ENCODE peak calls at places on chromosome 7, in four cellular contexts. One of them, this sample, is unnamed.

GRCh38 chr7:103921692-103922091 is 67.8 kb downstream of the RELN start:
- DNase-seq in AG09309: no peak
- DNase-seq in heart left ventricle: no peak
- DNase-seq in AG04450: no peak
- DNase-seq in this sample: no peak

GRCh38 chr7:99244942-99245341 is 27.7 kb upstream of the MYH16 start:
- DNase-seq in AG09309: no peak
- DNase-seq in heart left ventricle: no peak
- DNase-seq in AG04450: no peak
- DNase-seq in this sample: no peak

GRCh38 chr7:116592445-116592844 is 67.6 kb downstream of the CAV1 start:
- DNase-seq in AG09309: no peak
- DNase-seq in heart left ventricle: peak
- DNase-seq in AG04450: no peak
- DNase-seq in this sample: no peak

GRCh38 chr7:38318803-38319416 is 45.5 kb upstream of the TARP start:
- DNase-seq in AG09309: peak
- DNase-seq in heart left ventricle: no peak
- DNase-seq in AG04450: peak
- DNase-seq in this sample: peak

GRCh38 chr7:100171087-100171681 is 2.8 kb upstream of the GAL3ST4 start:
- DNase-seq in AG09309: no peak
- DNase-seq in heart left ventricle: no peak
- DNase-seq in AG04450: no peak
- DNase-seq in this sample: no peak

GRCh38 chr7:12764355-12765000 is 77.0 kb downstream of the ARL4A start:
- DNase-seq in AG09309: no peak
- DNase-seq in heart left ventricle: no peak
- DNase-seq in AG04450: no peak
- DNase-seq in this sample: no peak

GRCh38 chr7:141844256-141844655 is 3.0 kb upstream of the PRSS37 start:
- DNase-seq in AG09309: no peak
- DNase-seq in heart left ventricle: no peak
- DNase-seq in AG04450: no peak
- DNase-seq in this sample: no peak

GRCh38 chr7:94297397-94297838 is 97.3 kb upstream of the COL1A2 start:
- DNase-seq in AG09309: peak
- DNase-seq in heart left ventricle: peak
- DNase-seq in AG04450: peak
- DNase-seq in this sample: no peak

GRCh38 chr7:150801242-150801945 is 825 bp downstream of the TMEM176A start:
- DNase-seq in AG09309: no peak
- DNase-seq in heart left ventricle: no peak
- DNase-seq in AG04450: no peak
- DNase-seq in this sample: no peak
- H3K4me3 ChIP-seq in AG09309: no peak
- H3K4me3 ChIP-seq in heart left ventricle: peak
- H3K4me3 ChIP-seq in AG04450: no peak
- H3K4me3 ChIP-seq in this sample: no peak

DNA sequence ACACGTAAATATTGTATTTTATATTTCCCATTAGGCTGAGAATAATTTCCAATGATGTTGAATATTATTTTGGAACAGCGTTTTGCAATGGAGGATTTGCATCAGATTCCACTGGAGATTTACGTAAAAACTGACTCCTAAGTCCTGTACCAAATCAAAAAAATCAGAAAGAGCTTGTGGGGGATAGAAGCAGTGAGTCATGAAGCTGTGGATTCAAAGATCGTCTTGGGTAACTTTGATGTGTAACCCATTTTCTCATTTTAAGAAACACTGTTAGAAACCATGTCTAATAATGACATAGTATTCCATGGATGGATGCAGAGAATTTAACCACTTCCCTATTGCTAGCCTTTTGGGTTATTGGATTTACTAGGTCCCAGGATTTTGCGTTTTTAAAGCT is 158.6 kb downstream of the INHBA start:
- DNase-seq in AG09309: peak
- DNase-seq in heart left ventricle: no peak
- DNase-seq in AG04450: no peak
- DNase-seq in this sample: no peak
- H3K4me3 ChIP-seq in AG09309: no peak
- H3K4me3 ChIP-seq in heart left ventricle: no peak
- H3K4me3 ChIP-seq in AG04450: no peak
- H3K4me3 ChIP-seq in this sample: no peak

GRCh38 chr7:67902143-67902542 is 905.5 kb downstream of the TYW1 start:
- DNase-seq in AG09309: no peak
- DNase-seq in heart left ventricle: no peak
- DNase-seq in AG04450: no peak
- DNase-seq in this sample: no peak
- H3K4me3 ChIP-seq in AG09309: no peak
- H3K4me3 ChIP-seq in heart left ventricle: no peak
- H3K4me3 ChIP-seq in AG04450: no peak
- H3K4me3 ChIP-seq in this sample: no peak

GRCh38 chr7:151126500-151127137 is 40.3 kb downstream of the AGAP3 start:
- DNase-seq in AG09309: no peak
- DNase-seq in heart left ventricle: no peak
- DNase-seq in AG04450: no peak
- DNase-seq in this sample: no peak

GRCh38 chr7:151124205-151124880 is 38.1 kb downstream of the AGAP3 start:
- DNase-seq in AG09309: no peak
- DNase-seq in heart left ventricle: no peak
- DNase-seq in AG04450: no peak
- DNase-seq in this sample: no peak

GRCh38 chr7:151124899-151125399 is 38.7 kb downstream of the AGAP3 start:
- DNase-seq in AG09309: no peak
- DNase-seq in heart left ventricle: no peak
- DNase-seq in AG04450: no peak
- DNase-seq in this sample: no peak

GRCh38 chr7:151125459-151125834 is 39.2 kb downstream of the AGAP3 start:
- DNase-seq in AG09309: no peak
- DNase-seq in heart left ventricle: peak
- DNase-seq in AG04450: no peak
- DNase-seq in this sample: no peak

GRCh38 chr7:151125835-151126481 is 39.7 kb downstream of the AGAP3 start:
- DNase-seq in AG09309: no peak
- DNase-seq in heart left ventricle: no peak
- DNase-seq in AG04450: no peak
- DNase-seq in this sample: no peak
- H3K4me3 ChIP-seq in AG09309: peak
- H3K4me3 ChIP-seq in heart left ventricle: peak
- H3K4me3 ChIP-seq in AG04450: peak
- H3K4me3 ChIP-seq in this sample: peak

GRCh38 chr7:70700055-70700934 is 431.6 kb upstream of the GALNT17 start:
- DNase-seq in AG09309: no peak
- DNase-seq in heart left ventricle: no peak
- DNase-seq in AG04450: no peak
- DNase-seq in this sample: peak
- H3K4me3 ChIP-seq in AG09309: no peak
- H3K4me3 ChIP-seq in heart left ventricle: no peak
- H3K4me3 ChIP-seq in AG04450: no peak
- H3K4me3 ChIP-seq in this sample: no peak

DNA sequence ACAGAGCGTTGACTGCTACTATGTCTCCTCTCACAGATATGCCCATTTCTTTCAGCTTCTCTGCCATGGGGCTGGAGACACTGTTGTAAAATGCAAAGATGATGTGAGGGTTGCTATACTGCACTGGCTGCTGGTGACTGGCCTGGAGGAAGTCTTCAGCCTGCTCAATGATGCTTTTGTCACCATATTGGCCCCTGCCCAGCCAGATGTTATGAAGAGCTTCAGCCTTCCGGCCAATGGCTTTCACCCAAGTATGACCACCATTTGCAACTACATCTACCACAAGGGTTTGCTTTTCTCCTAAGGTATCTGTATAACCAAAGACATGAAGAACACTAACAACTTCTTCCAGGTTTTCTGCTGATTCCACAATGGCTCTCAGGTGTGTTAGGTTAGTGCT is 1.6 kb downstream of the C7orf25 start:
- DNase-seq in AG09309: no peak
- DNase-seq in heart left ventricle: no peak
- DNase-seq in AG04450: no peak
- DNase-seq in this sample: no peak
- H3K4me3 ChIP-seq in AG09309: no peak
- H3K4me3 ChIP-seq in heart left ventricle: peak
- H3K4me3 ChIP-seq in AG04450: no peak
- H3K4me3 ChIP-seq in this sample: no peak

DNA sequence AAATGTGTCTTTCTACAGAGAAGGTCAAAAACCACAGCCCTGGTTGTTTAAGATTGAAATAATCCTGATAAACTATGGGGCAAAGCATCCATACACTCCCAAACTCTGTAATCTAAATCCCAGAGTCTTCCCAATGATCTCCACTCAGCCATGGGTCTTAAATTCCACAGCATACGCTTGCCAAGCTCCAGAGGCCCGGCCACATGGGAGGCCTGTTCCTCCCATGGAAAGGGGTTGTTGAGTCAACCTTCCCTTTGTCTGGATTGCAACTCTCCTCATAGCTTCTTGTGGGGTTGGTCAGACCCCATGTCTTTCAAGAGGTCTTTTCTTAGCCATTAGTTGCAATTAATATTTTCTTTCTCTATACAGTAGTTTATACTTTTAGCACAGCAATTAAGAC is 718 bp upstream of the STEAP4 start:
- DNase-seq in AG09309: no peak
- DNase-seq in heart left ventricle: no peak
- DNase-seq in AG04450: no peak
- DNase-seq in this sample: no peak
- H3K4me3 ChIP-seq in AG09309: no peak
- H3K4me3 ChIP-seq in heart left ventricle: no peak
- H3K4me3 ChIP-seq in AG04450: no peak
- H3K4me3 ChIP-seq in this sample: no peak